ENCODE peak calls at places on chromosomes 2 and 18, in six cellular contexts. J is K562, F is dorsolateral prefrontal cortex, N is esophagus squamous epithelium, W is hepatocyte, U is tibial nerve. O is an unnamed sample.

GRCh38 chr2:143939976-143940375 is 579.9 kb downstream of the ZEB2 start:
- DNase-seq in J (no peak), F (no peak), N (no peak), W (no peak), U (no peak), O (no peak)

GRCh38 chr2:26561918-26562810 is 79.0 kb downstream of the CIB4 start:
- DNase-seq in J (peak), F (no peak), N (no peak), W (no peak), U (no peak), O (no peak)

GRCh38 chr2:136378712-136379595 is 261.0 kb upstream of the CXCR4 start:
- DNase-seq in J (peak), F (peak), N (no peak), W (peak), U (no peak), O (peak)

GRCh38 chr2:8803658-8804379 is 33.6 kb downstream of the KIDINS220 start:
- DNase-seq in J (peak), F (no peak), N (no peak), W (peak), U (no peak), O (peak)

GRCh38 chr2:153477641-153478288 is 797 bp downstream of the RPRM start:
- DNase-seq in J (no peak), F (no peak), N (no peak), W (peak), U (no peak), O (no peak)

GRCh38 chr2:165469417-165469816 is at the start of gene CSRNP3:
- DNase-seq in J (no peak), F (peak), N (no peak), W (peak), U (peak), O (peak)

GRCh38 chr18:11518788-11519685 is 90.4 kb upstream of the SLC35G4 start:
- DNase-seq in J (peak), F (peak), N (no peak), W (peak), U (no peak), O (peak)

GRCh38 chr2:98747888-98748287 is 17.0 kb upstream of the MGAT4A start:
- DNase-seq in J (no peak), F (no peak), N (no peak), W (no peak), U (no peak), O (no peak)

GRCh38 chr2:85702172-85702571 is 8.0 kb downstream of the GNLY start:
- DNase-seq in J (no peak), F (no peak), N (no peak), W (no peak), U (no peak), O (no peak)

GRCh38 chr2:71743995-71744675 is 290.8 kb downstream of the DYSF start:
- DNase-seq in J (no peak), F (no peak), N (no peak), W (no peak), U (no peak), O (no peak)

GRCh38 chr18:59035591-59035990 is 104.1 kb upstream of the SEC11C start:
- DNase-seq in J (no peak), F (no peak), N (no peak), W (no peak), U (no peak), O (no peak)

GRCh38 chr18:58429442-58429841 is 199.4 kb downstream of the ALPK2 start:
- DNase-seq in J (no peak), F (no peak), N (no peak), W (peak), U (no peak), O (no peak)

GRCh38 chr2:47917562-47917961 is 11.3 kb upstream of the FBXO11 start:
- DNase-seq in J (no peak), F (no peak), N (no peak), W (no peak), U (no peak), O (no peak)

GRCh38 chr18:59681521-59682004 is 15.7 kb downstream of the CCBE1 start:
- DNase-seq in J (no peak), F (no peak), N (no peak), W (no peak), U (no peak), O (no peak)

GRCh38 chr2:170814551-170815245 is 2.0 kb upstream of the GAD1 start:
- DNase-seq in J (no peak), F (no peak), N (no peak), W (no peak), U (no peak), O (no peak)

GRCh38 chr2:69453475-69454129 is 16.4 kb upstream of the NFU1 start:
- DNase-seq in J (no peak), F (no peak), N (no peak), W (no peak), U (no peak), O (no peak)

GRCh38 chr2:160251566-160251965 is 51.5 kb upstream of the ITGB6 start:
- DNase-seq in J (no peak), F (no peak), N (no peak), W (no peak), U (no peak), O (no peak)

GRCh38 chr2:166539340-166540162 is 45.5 kb upstream of the SCN7A start:
- DNase-seq in J (peak), F (peak), N (no peak), W (peak), U (no peak), O (peak)

GRCh38 chr2:5846881-5847280 is 154.7 kb downstream of the SOX11 start:
- DNase-seq in J (no peak), F (no peak), N (no peak), W (no peak), U (no peak), O (peak)

GRCh38 chr2:153967248-153967973 is 95.7 kb downstream of the GALNT13 start:
- DNase-seq in J (no peak), F (no peak), N (no peak), W (no peak), U (no peak), O (no peak)

GRCh38 chr2:151162185-151162584 is 99.5 kb downstream of the RBM43 start:
- DNase-seq in J (no peak), F (no peak), N (no peak), W (peak), U (no peak), O (peak)

GRCh38 chr2:9982248-9982647 is 30.8 kb downstream of the GRHL1 start:
- DNase-seq in J (no peak), F (no peak), N (no peak), W (no peak), U (no peak), O (peak)

GRCh38 chr2:172261292-172261691 is 158.6 kb upstream of the DLX2 start:
- DNase-seq in J (no peak), F (no peak), N (no peak), W (no peak), U (no peak), O (no peak)

GRCh38 chr2:208025814-208026184 is 472 bp upstream of the PLEKHM3 start:
- DNase-seq in J (no peak), F (peak), N (no peak), W (no peak), U (no peak), O (no peak)

GRCh38 chr2:62056341-62056740 is 139.6 kb upstream of the B3GNT2 start:
- DNase-seq in J (no peak), F (no peak), N (no peak), W (no peak), U (no peak), O (no peak)

GRCh38 chr2:3021720-3022119 is 355.9 kb downstream of the EIPR1 start:
- DNase-seq in J (no peak), F (no peak), N (no peak), W (no peak), U (no peak), O (no peak)
- TF ChIP-seq CTCF in J (no peak), F (no peak), N (no peak), W (no peak), U (no peak), O (no peak)

GRCh38 chr2:159225025-159226016 is 61.2 kb downstream of the WDSUB1 start:
- DNase-seq in J (no peak), F (no peak), N (no peak), W (no peak), U (no peak), O (no peak)
- H3K27ac ChIP-seq in J (no peak), F (peak), N (no peak), W (no peak), U (no peak), O (peak)

GRCh38 chr18:32753656-32754221 is 19.1 kb downstream of the KLHL14 start:
- DNase-seq in J (no peak), F (no peak), N (no peak), W (no peak), U (no peak), O (no peak)

GRCh38 chr18:32754508-32755263 is 18.1 kb downstream of the KLHL14 start:
- DNase-seq in J (no peak), F (no peak), N (no peak), W (no peak), U (no peak), O (no peak)

GRCh38 chr18:32749809-32750208 is 23.0 kb downstream of the KLHL14 start:
- DNase-seq in J (no peak), F (no peak), N (no peak), W (no peak), U (no peak), O (no peak)

GRCh38 chr18:32750328-32750727 is 22.5 kb downstream of the KLHL14 start:
- DNase-seq in J (no peak), F (no peak), N (no peak), W (no peak), U (no peak), O (no peak)
- H3K4me3 ChIP-seq in J (no peak), F (no peak), N (no peak), W (no peak), U (no peak), O (no peak)

DNA sequence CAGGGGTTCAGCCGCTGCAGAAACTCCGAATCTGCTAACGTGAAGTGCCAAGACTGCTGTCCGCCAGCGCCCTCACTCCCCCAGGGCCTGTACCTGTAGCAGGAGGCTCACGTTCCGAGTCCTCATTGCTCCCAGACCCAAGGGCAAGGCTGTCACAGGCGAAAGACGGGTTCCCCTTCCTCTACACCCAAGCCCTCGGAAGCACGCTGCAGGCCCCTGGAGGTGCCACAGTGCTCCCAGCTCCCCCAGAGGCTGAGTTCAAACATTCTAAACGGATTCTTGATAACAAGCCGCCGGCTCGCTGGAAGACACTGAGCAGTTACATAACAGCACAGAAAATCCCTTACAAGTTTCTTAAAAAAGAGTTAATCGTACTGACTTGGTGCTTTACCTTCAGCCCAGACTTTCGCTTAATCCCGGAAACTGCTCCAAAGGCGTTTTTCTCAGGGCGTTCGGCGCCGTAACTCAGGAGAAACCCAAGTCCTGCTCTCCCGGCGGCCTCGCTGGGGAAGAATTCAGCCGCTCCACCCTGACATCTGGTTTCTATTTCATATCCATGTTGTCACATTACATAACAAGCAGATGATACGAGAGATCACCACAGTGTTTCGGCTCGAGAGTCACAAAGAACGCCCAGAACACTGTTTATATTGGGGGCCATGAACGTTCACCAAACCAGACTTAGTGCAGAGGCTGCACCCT is 92.0 kb downstream of the HDAC4 start:
- DNase-seq in J (no peak), F (peak), N (no peak), W (peak), U (no peak), O (peak)
- TF ChIP-seq CTCF in J (no peak), F (no peak), N (no peak), W (peak), U (no peak), O (peak)

DNA sequence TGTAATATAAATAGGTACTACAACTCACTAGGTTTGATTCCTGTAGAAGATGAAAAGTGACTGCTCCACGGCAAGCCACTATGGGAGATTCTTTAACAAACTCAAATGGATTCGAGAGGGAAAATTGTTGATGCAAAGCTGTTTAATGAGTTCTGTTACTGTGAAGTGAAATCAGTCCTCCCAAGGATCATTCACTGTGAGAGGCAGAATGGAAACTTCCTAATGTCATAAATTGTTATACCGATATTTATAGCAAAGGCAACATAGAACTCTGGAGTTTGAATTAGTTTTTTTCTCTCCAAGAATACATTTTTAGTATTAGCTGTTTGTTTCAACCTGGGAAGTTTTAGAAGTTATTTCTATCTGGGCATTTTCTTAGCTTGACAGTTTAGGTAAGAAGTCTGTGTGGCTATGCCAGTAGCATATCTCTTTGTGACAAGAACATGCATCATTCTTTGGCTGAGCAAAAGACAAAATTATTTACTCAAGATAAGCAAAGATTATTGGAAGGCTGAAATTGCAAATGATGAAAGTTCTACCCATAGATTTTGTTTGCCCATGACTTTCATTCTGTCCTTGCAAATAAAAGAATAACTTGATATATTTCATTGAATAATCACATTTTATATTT is 979.7 kb downstream of the DPP10 start:
- DNase-seq in J (no peak), F (no peak), N (no peak), W (no peak), U (no peak), O (no peak)
- H3K27ac ChIP-seq in J (no peak), F (no peak), N (no peak), W (no peak), U (no peak), O (no peak)

DNA sequence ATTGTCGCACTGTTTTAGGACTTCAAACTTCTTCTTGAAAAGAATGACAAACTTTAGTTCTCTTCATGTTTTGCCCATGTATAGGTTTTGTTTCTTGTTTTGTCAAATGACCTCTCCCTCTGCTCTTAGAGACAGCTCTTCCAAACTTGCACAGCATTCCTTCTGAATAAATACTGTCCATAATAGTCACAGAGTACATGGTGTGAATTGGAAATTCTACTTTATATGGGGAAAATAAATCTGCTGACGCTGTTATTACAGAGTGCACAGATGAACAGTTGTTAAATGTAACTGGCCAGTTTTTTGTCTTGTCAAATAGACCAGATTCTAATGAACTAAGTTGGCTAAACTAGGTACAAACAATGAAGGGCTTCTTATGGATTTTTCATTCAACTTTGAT is 115.9 kb upstream of the DTNA start:
- DNase-seq in J (no peak), F (no peak), N (no peak), W (no peak), U (no peak), O (no peak)
- H3K4me3 ChIP-seq in J (no peak), F (peak), N (no peak), W (no peak), U (no peak), O (no peak)

DNA sequence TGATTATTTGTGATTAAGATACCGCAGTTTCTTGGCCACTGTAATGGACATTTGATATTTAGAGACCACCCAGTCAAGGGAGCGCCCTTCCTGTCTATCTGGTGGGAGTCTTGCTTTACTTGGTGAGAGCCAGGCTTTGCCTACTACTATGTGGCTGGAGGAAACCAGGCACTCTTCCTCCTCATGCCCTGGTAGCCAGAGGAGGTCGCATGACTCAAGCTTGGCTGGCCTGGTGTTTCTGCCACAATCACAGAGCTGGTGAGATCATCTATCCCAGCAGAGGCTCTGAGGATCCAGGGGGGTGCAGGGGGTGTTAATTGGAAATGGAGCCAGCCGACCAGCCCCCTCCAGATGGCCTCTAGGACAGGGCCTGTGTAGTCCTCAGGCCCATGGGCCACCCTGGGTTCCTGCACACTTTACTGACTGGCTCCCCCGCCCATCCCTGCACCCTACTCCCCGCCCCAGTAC is 46.8 kb upstream of the BIN1 start:
- DNase-seq in J (no peak), F (peak), N (no peak), W (no peak), U (no peak), O (peak)
- TF ChIP-seq CTCF in J (no peak), F (peak), N (no peak), W (no peak), U (no peak), O (peak)

GRCh38 chr2:28160986-28161425 is 231.7 kb upstream of the FOSL2 start:
- DNase-seq in J (no peak), F (no peak), N (no peak), W (no peak), U (no peak), O (no peak)

GRCh38 chr2:28163028-28163427 is 229.6 kb upstream of the FOSL2 start:
- DNase-seq in J (no peak), F (no peak), N (no peak), W (no peak), U (no peak), O (no peak)

GRCh38 chr2:28163627-28164279 is 228.9 kb upstream of the FOSL2 start:
- DNase-seq in J (no peak), F (no peak), N (no peak), W (no peak), U (no peak), O (no peak)

GRCh38 chr2:28162538-28162937 is 230.1 kb upstream of the FOSL2 start:
- DNase-seq in J (no peak), F (no peak), N (no peak), W (no peak), U (no peak), O (no peak)

DNA sequence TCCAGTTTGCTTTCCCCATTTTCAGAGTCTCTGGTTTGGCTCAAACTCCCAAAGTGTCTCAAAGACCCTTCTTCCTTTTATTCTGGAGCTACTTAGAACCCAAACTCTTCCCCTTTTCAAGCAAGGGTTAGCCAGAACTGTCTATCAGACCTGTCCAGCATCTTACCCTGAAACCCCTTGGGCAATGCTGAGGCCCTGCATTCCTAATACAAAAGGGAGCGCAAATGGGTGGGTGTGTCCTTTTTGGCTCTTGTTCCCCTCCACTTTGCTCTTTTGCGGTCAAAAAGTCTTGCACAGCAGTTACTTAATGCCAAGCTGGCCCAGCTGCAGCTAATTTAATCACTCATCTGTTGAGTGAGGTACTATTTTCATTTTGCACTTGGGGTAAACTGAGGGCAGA is 231.2 kb upstream of the FOSL2 start:
- DNase-seq in J (no peak), F (no peak), N (no peak), W (no peak), U (no peak), O (no peak)
- H3K27ac ChIP-seq in J (no peak), F (no peak), N (no peak), W (peak), U (no peak), O (no peak)

GRCh38 chr2:199463000-199463692 is 5.4 kb upstream of the SATB2 start:
- DNase-seq in J (no peak), F (no peak), N (no peak), W (peak), U (peak), O (no peak)

GRCh38 chr2:199463708-199464613 is 6.2 kb upstream of the SATB2 start:
- DNase-seq in J (no peak), F (no peak), N (no peak), W (peak), U (no peak), O (no peak)

GRCh38 chr2:199465988-199466703 is 8.4 kb upstream of the SATB2 start:
- DNase-seq in J (no peak), F (no peak), N (no peak), W (no peak), U (no peak), O (no peak)

GRCh38 chr2:199465390-199465789 is 7.7 kb upstream of the SATB2 start:
- DNase-seq in J (no peak), F (no peak), N (no peak), W (no peak), U (no peak), O (no peak)

GRCh38 chr2:199464614-199465352 is 7.0 kb upstream of the SATB2 start:
- DNase-seq in J (no peak), F (no peak), N (no peak), W (no peak), U (no peak), O (no peak)
- H3K4me3 ChIP-seq in J (no peak), F (peak), N (no peak), W (no peak), U (peak), O (no peak)